ENCODE peak calls at places on chromosomes 5 and 9, in five cellular contexts. V is lower leg skin, U is body of pancreas, M is IMR-90, D is heart left ventricle. L is an unnamed sample.

GRCh38 chr5:112333236-112333850 is 85.7 kb downstream of the EPB41L4A start:
- DNase-seq in M (no peak), D (no peak), U (no peak), V (no peak), L (no peak)

GRCh38 chr9:125433461-125434001 is 171.9 kb downstream of the GAPVD1 start:
- DNase-seq in D (no peak), M (no peak), V (no peak), U (no peak), L (no peak)

GRCh38 chr5:172403191-172403794 is 51.0 kb downstream of the SH3PXD2B start:
- DNase-seq in D (peak; percentile 89), M (peak; percentile 67), U (peak; percentile 34), V (peak; percentile 57), L (peak; percentile 86)

GRCh38 chr5:150329038-150329437 is 26.3 kb upstream of the ARSI start:
- DNase-seq in M (no peak), U (no peak), D (no peak), V (no peak), L (no peak)

GRCh38 chr9:105475302-105475701 is 27.5 kb downstream of the FSD1L start:
- DNase-seq in V (no peak), U (no peak), D (no peak), M (peak; percentile 64), L (no peak)

GRCh38 chr5:133991171-133991910 is 13.4 kb downstream of the VDAC1 start:
- DNase-seq in D (no peak), U (no peak), M (no peak), V (no peak), L (no peak)

GRCh38 chr5:112063878-112064615 is 307.1 kb upstream of the NREP start:
- DNase-seq in D (no peak), U (no peak), V (no peak), M (no peak), L (no peak)

GRCh38 chr9:127754099-127754760 is 19.1 kb upstream of the TOR2A start:
- DNase-seq in U (no peak), V (no peak), M (no peak), D (no peak), L (no peak)

GRCh38 chr9:84590706-84591105 is 78.8 kb upstream of the NTRK2 start:
- DNase-seq in D (no peak), U (no peak), V (no peak), M (no peak), L (no peak)

GRCh38 chr9:6708732-6709131 is 49.0 kb upstream of the KDM4C start:
- DNase-seq in V (no peak), D (no peak), M (no peak), U (no peak), L (no peak)

GRCh38 chr5:82593481-82593880 is 315.3 kb upstream of the RPS23 start:
- DNase-seq in D (no peak), U (no peak), V (no peak), M (peak; percentile 15), L (no peak)

GRCh38 chr5:155700333-155700732 is 626.6 kb upstream of the SGCD start:
- DNase-seq in M (no peak), U (no peak), V (no peak), D (no peak), L (no peak)

GRCh38 chr9:4077499-4078102 is 222.3 kb downstream of the GLIS3 start:
- DNase-seq in U (peak; percentile 61), V (peak; percentile 62), D (peak; percentile 78), M (peak; percentile 70), L (peak; percentile 90)

GRCh38 chr5:14234204-14234603 is 91.1 kb downstream of the TRIO start:
- DNase-seq in U (no peak), M (no peak), D (no peak), V (no peak), L (no peak)

GRCh38 chr5:78611161-78611605 is 37.4 kb downstream of the LHFPL2 start:
- DNase-seq in D (no peak), V (no peak), M (peak; percentile 50), U (no peak), L (no peak)

GRCh38 chr9:98047002-98047401 is 9.5 kb upstream of the NANS start:
- DNase-seq in U (no peak), M (no peak), D (no peak), V (no peak), L (no peak)

GRCh38 chr9:98043921-98044320 is 12.6 kb upstream of the NANS start:
- DNase-seq in U (no peak), M (no peak), V (no peak), D (no peak), L (no peak)

GRCh38 chr9:98046161-98046543 is 10.4 kb upstream of the NANS start:
- DNase-seq in D (no peak), U (no peak), M (no peak), V (no peak), L (no peak)

GRCh38 chr9:98049668-98050067 is 6.9 kb upstream of the NANS start:
- DNase-seq in V (no peak), U (no peak), M (no peak), D (no peak), L (no peak)

DNA sequence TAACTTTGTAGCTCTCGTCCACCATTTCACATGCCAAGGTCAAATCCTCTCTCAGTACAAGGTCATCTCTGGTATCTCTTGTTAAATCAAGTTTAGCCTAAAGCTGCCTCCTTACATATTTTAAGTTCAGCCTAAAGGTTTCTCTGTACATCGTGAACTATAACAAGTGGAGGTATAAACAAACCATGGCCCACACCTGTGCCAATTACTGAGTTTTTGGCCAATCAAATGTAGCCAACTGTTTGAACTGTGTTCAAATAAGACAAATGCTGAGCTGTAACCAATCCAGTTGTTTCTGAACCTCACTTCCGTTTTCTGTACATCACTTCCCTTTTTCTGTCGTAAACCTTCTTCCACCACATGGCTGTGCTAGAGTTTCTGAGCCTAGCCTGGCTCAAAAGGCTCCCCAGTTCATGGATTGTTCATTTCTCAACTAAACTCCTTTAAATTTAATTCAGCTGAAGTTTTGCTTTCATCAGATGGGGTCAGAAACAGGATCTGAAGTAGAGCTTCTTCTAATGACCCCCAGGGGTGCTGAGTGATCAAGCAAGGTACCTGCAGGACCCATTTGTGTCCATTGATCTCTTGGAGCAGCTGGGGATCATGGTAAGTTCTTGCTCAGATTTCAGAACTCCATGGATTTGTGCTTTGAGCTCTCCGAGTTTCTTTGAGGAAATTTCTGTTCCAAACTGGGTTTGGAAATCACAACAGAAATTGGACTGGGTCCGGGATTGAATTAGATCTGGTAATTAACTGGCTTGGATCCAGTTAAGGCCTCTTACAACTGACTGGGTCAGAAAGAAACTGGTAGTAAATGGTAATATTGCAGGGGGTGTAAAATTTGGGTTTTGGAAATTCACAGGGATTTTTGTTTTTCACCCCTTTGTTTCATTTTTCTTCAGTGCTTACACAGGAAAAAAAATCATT is 11.0 kb upstream of the NANS start:
- DNase-seq in U (no peak), V (no peak), D (no peak), M (no peak), L (no peak)
- TF ChIP-seq POLR2A in U (no peak), V (no peak), D (no peak), M (no peak), L (no peak)

GRCh38 chr9:92324451-92324850 is 699 bp downstream of the NOL8 start:
- DNase-seq in V (no peak), U (no peak), M (no peak), D (no peak), L (no peak)

GRCh38 chr9:92327283-92327850 is 1.6 kb downstream of the CENPP start:
- DNase-seq in U (no peak), V (no peak), D (no peak), M (no peak), L (no peak)

GRCh38 chr9:92325269-92325990 is at the start of the genes CENPP and NOL8:
- DNase-seq in M (peak; percentile 86), U (peak; percentile 78), D (peak; percentile 86), V (peak; percentile 86), L (peak; percentile 88)

GRCh38 chr9:92324889-92325268 is 271 bp downstream of the NOL8 start:
- DNase-seq in M (no peak), U (no peak), V (no peak), D (no peak), L (no peak)

DNA sequence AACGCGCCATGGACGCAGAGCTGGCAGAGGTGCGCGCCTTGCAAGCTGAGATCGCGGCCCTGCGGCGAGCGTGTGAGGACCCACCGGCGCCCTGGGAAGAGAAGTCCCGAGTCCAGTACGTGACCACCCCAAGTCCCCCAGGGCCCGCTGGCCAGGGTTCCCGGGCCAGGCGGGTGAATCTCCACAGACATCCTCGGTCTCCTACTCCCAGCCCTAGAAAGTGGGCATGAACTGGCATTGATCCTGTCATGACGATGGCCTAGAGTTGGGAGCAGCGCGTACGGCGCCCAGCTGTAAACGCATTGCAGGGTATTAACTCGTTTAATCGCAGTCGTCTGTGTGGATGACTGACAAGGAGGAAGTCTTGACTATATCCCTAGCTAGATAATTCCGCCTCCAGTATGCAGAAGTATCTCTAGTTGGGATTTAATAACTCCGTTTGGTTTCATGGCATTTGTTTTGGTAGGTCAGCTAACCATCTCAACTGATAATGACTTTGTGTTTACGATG is 293 bp downstream of the CENPP start:
- DNase-seq in D (no peak), M (peak; percentile 2), U (no peak), V (peak; percentile 44), L (no peak)
- TF ChIP-seq POLR2A in D (no peak), M (peak; percentile 9), U (no peak), V (no peak), L (no peak)

GRCh38 chr5:132423443-132423898 is 54.0 kb downstream of the SLC22A5 start:
- DNase-seq in U (no peak), D (no peak), V (no peak), M (no peak), L (no peak)

GRCh38 chr5:132424167-132424935 is 54.8 kb downstream of the SLC22A5 start:
- DNase-seq in D (no peak), M (no peak), V (no peak), U (no peak), L (no peak)

GRCh38 chr5:132426525-132427138 is 57.1 kb downstream of the SLC22A5 start:
- DNase-seq in U (peak; percentile 77), V (peak; percentile 73), M (peak; percentile 97), D (peak; percentile 51), L (peak; percentile 91)

GRCh38 chr5:132425975-132426524 is 56.5 kb downstream of the SLC22A5 start:
- DNase-seq in M (no peak), V (no peak), U (no peak), D (no peak), L (no peak)

DNA sequence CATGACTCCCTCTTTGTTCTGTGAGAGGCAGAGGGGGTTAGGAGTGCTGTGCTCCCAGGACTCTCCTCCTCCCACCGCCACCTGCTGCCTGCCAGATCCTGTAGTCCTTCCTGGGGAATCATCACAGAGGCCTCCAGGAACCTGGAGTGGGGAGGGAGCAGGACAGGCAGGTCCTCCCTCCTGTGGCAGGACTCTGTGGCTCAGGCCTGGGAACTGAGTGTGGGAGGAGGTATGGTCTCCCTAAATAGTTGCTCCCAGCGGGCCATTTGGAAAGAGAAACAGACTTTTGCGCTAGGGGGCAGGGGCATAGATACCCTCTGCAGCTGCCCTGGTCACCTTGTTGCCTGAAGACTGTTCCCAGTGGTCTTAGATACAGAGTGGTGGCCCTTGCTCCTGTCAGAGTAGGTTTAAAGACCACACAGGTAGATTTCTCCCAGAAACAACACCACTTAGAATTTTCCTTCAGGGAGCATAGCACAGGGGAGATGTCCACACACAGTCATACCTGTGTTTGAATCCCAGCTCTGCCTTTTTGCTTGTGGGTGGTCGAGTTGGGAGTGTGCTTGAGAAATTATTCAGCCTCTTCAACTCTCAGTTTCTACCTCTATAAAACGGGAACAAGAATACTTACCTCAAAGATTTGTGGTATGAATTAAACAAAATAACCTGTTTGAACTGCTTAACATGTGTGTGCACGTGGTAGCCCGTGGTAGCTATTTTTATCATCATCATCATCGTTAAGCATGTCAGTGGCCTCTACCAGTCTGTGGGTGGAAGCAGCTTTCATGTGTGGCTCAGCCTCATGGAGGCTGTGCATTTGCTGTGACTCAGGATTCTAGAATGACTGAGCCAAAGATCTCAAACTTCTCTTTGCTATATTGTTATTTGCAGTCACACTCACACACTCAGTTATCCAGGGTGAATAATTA is 55.8 kb downstream of the SLC22A5 start:
- DNase-seq in U (no peak), D (no peak), V (no peak), M (peak; percentile 95), L (no peak)
- TF ChIP-seq POLR2A in U (no peak), D (no peak), V (no peak), M (peak; percentile 36), L (no peak)

GRCh38 chr5:54743581-54743980 is 226.0 kb downstream of the SNX18 start:
- DNase-seq in U (no peak), V (no peak), M (no peak), D (no peak), L (no peak)
- TF ChIP-seq POLR2A in U (no peak), V (no peak), M (no peak), D (no peak), L (no peak)